ENCODE peak calls at places on chromosome X, in four cellular contexts. N, Z, C and Q are unnamed samples.

GRCh38 chrX:45596190-45596808 is 395.6 kb upstream of the DIPK2B start:
- DNase-seq in N (no peak), Z (no peak), C (no peak), Q (no peak)

GRCh38 chrX:44152867-44153266 is 179.7 kb upstream of the NDP start:
- DNase-seq in N (no peak), Z (no peak), C (no peak), Q (no peak)

GRCh38 chrX:63426519-63426918 is 75.4 kb upstream of the SPIN4 start:
- DNase-seq in N (no peak), Z (no peak), C (peak), Q (no peak)

GRCh38 chrX:100407147-100407783 is 2.8 kb downstream of the PCDH19 start:
- DNase-seq in N (no peak), Z (no peak), C (no peak), Q (no peak)

GRCh38 chrX:74104356-74105065 is 199.5 kb upstream of the ZCCHC13 start:
- DNase-seq in N (no peak), Z (no peak), C (no peak), Q (no peak)

GRCh38 chrX:118872102-118872566 is 48.5 kb downstream of the ZCCHC12 start:
- DNase-seq in N (peak), Z (peak), C (no peak), Q (no peak)

GRCh38 chrX:96447161-96447560 is 237.5 kb upstream of the DIAPH2 start:
- DNase-seq in N (no peak), Z (no peak), C (no peak), Q (no peak)

GRCh38 chrX:129823115-129823514 is 20.6 kb downstream of the ZDHHC9 start:
- DNase-seq in N (peak), Z (no peak), C (peak), Q (peak)

GRCh38 chrX:108396188-108396885 is 41.9 kb downstream of the COL4A6 start:
- DNase-seq in N (no peak), Z (peak), C (no peak), Q (no peak)

GRCh38 chrX:72272868-72273267 is 4.2 kb downstream of the RPS4X start:
- DNase-seq in N (no peak), Z (no peak), C (no peak), Q (no peak)

GRCh38 chrX:19361701-19362100 is 18.0 kb downstream of the PDHA1 start:
- DNase-seq in N (no peak), Z (no peak), C (no peak), Q (no peak)

GRCh38 chrX:39757971-39758370 is 339.8 kb downstream of the BCOR start:
- DNase-seq in N (no peak), Z (no peak), C (no peak), Q (no peak)

GRCh38 chrX:13695601-13696115 is 6.7 kb downstream of the RAB9A start:
- DNase-seq in N (no peak), Z (no peak), C (no peak), Q (no peak)

GRCh38 chrX:22090181-22090580 is 58.1 kb downstream of the PHEX start:
- DNase-seq in N (no peak), Z (no peak), C (no peak), Q (no peak)

GRCh38 chrX:71098302-71098701 is 2.7 kb downstream of the FOXO4 start:
- DNase-seq in N (peak), Z (peak), C (peak), Q (peak)

GRCh38 chrX:71650333-71650969 is 16.9 kb upstream of the LOC101059915 start:
- DNase-seq in N (no peak), Z (no peak), C (no peak), Q (no peak)

GRCh38 chrX:34901761-34902160 is 40.8 kb upstream of the FAM47B start:
- DNase-seq in N (no peak), Z (no peak), C (no peak), Q (no peak)

GRCh38 chrX:30622361-30622760 is 30.9 kb upstream of the GK start:
- DNase-seq in N (no peak), Z (no peak), C (no peak), Q (no peak)

GRCh38 chrX:45385767-45386166 is 185.1 kb upstream of the DIPK2B start:
- DNase-seq in N (no peak), Z (no peak), C (no peak), Q (no peak)

GRCh38 chrX:50801135-50801534 is 12.9 kb downstream of the SHROOM4 start:
- DNase-seq in N (no peak), Z (no peak), C (no peak), Q (no peak)

GRCh38 chrX:5458300-5458699 is 770.4 kb downstream of the NLGN4X start:
- DNase-seq in N (no peak), Z (no peak), C (peak), Q (no peak)

GRCh38 chrX:48531359-48531954 is 8.1 kb upstream of the TBC1D25 start:
- DNase-seq in N (no peak), Z (no peak), C (no peak), Q (no peak)

GRCh38 chrX:554271-554670 is 76.3 kb upstream of the SHOX start:
- DNase-seq in N (no peak), Z (no peak), C (no peak), Q (no peak)

GRCh38 chrX:154019061-154019621 is 561 bp downstream of the IRAK1 start:
- DNase-seq in N (no peak), Z (no peak), C (no peak), Q (no peak)

GRCh38 chrX:138411048-138411447 is 300.5 kb downstream of the FGF13 start:
- DNase-seq in N (no peak), Z (no peak), C (no peak), Q (no peak)

GRCh38 chrX:109632906-109633504 is 8.0 kb upstream of the KCNE5 start:
- DNase-seq in N (no peak), Z (no peak), C (peak), Q (peak)

GRCh38 chrX:65924938-65925507 is 114.9 kb downstream of the VSIG4 start:
- DNase-seq in N (no peak), Z (no peak), C (no peak), Q (no peak)

GRCh38 chrX:19846995-19847790 is 40.2 kb downstream of the SH3KBP1 start:
- DNase-seq in N (no peak), Z (no peak), C (no peak), Q (no peak)

GRCh38 chrX:13015536-13016236 is 28.7 kb downstream of the FAM9C start:
- DNase-seq in N (no peak), Z (no peak), C (no peak), Q (no peak)

GRCh38 chrX:140099221-140099620 is 133.9 kb upstream of the CXorf66 start:
- DNase-seq in N (no peak), Z (no peak), C (no peak), Q (no peak)

GRCh38 chrX:1246816-1247215 is 21.8 kb upstream of the CSF2RA start:
- DNase-seq in N (peak), Z (no peak), C (peak), Q (peak)

GRCh38 chrX:145563159-145563558 is 254.5 kb upstream of the SLITRK2 start:
- DNase-seq in N (no peak), Z (no peak), C (no peak), Q (no peak)

GRCh38 chrX:75522565-75523411 is at the start of gene ZDHHC15:
- DNase-seq in N (peak), Z (no peak), C (peak), Q (peak)

GRCh38 chrX:117645639-117646038 is 471.0 kb downstream of the KLHL13 start:
- DNase-seq in N (no peak), Z (no peak), C (no peak), Q (no peak)

GRCh38 chrX:9341305-9342201 is 123.3 kb upstream of the TBL1X start:
- DNase-seq in N (peak), Z (peak), C (no peak), Q (peak)

GRCh38 chrX:144681501-144681900 is 565.8 kb upstream of the SPANXN1 start:
- DNase-seq in N (no peak), Z (no peak), C (no peak), Q (no peak)

GRCh38 chrX:46595084-46595483 is 21.5 kb downstream of the CHST7 start:
- DNase-seq in N (no peak), Z (no peak), C (no peak), Q (no peak)

DNA sequence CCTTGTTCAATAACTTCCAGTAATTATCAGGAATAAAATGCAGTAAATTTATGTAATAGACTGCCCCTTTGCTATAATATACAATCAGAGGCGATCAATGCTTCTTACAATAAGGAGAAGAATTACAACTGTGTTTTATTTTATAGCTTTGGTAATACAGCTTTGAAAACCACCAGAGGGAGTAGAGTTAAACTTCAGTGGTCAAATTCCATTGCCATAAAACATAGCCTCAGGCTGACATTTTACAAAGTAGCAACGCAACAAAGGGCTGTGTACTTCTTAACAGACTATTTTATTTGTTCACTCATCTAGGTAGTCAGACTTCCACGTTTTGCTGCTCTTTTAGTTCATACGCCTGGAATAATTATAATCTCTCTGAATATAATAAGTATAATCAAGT is 58.5 kb downstream of the TEX13C start:
- DNase-seq in N (no peak), Z (no peak), C (no peak), Q (no peak)
- TF ChIP-seq CTCF in N (no peak), Z (no peak), C (no peak), Q (no peak)

DNA sequence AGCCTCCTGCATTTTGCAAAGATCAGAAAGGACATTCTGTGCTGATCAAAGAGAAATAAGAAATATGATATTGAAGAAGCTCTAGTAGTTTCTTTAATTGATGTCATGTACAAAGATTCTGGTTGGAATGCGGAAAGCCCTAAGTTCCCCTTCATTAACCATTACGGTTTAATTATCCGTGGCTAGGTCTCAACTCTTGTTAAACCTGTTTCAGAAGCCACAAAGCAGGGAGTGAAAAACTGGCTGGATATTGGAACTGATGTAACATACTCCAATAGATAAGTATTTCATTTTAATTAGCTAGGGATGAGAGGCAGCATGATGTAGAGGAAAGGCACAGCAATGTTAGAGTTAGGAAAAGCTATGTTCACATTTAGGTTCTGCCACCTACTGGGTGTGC is 55.7 kb downstream of the SPANXN3 start:
- DNase-seq in N (no peak), Z (no peak), C (no peak), Q (no peak)
- TF ChIP-seq CTCF in N (no peak), Z (no peak), C (no peak), Q (no peak)

GRCh38 chrX:15781964-15782711 is 8.1 kb upstream of the ZRSR2 start:
- DNase-seq in N (no peak), Z (no peak), C (no peak), Q (no peak)
- TF ChIP-seq CTCF in N (no peak), Z (no peak), C (no peak), Q (no peak)

GRCh38 chrX:10597871-10598270 is 22.5 kb downstream of the MID1 start:
- DNase-seq in N (no peak), Z (no peak), C (peak), Q (peak)
- TF ChIP-seq CTCF in N (peak), Z (no peak), C (no peak), Q (no peak)

DNA sequence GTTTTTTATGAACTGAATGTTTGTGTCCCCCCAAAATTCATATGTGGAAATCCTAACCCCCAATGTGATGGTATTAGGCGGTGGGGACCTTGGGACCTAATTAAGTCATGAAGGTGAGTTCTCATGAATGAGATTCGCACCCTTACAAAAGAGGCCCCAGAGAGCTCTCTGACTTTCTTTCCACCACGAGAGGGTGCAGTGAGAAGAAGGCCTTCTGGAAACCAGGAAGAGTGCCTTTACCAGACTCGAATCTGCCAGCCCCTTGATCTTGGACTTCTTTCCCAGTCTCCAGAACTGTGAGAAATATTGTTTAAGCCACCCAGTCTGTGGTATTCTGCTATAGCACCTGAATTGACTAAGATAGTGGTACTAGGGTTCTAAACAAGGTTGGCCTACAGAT is 40.8 kb downstream of the STK26 start:
- DNase-seq in N (no peak), Z (no peak), C (no peak), Q (no peak)
- TF ChIP-seq CTCF in N (no peak), Z (no peak), C (no peak), Q (no peak)

GRCh38 chrX:151801980-151802379 is 67.4 kb downstream of the CNGA2 start:
- DNase-seq in N (no peak), Z (no peak), C (no peak), Q (no peak)
- TF ChIP-seq CTCF in N (no peak), Z (no peak), C (no peak), Q (no peak)

DNA sequence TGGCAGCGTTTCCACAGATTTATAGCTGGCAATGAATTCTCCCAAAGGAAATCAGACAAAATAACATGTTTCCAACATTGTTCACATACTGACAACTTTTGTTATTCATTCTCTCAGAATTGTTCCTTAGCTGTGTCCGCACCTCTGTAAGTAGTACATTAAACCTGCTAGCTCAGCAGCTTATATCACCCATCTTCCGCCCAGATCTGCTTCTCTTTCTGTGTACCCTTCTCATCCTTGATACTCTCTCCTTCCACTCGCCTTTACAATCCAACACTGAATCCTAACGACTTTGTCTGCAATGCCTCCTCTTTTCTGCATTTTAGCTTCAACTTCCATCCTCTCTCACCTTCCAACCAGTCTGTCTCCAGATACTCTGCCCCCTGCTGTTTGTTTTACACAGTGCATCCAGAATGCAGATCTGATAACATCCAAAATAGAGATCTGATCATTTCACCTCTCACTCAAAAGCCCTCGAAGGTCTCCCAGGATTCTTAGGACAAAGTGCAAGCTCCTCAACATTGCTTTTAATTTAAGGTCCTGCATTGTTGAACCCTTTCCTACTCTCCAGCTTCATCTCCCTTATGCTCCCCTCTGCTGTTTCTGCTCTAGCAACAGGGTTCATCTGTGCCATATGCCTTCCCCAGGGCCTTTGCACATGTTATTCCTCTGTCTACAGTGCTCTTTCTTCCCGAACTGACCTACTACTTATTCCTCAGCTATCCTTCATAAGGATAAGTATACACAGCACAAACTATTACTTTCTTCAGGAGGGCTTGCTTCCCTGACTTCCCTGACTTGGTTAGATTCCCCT is 67.3 kb upstream of the VBP1 start:
- DNase-seq in N (no peak), Z (no peak), C (peak), Q (peak)
- TF ChIP-seq CTCF in N (peak), Z (no peak), C (peak), Q (peak)

GRCh38 chrX:136768469-136769084 is 12.2 kb downstream of the ARHGEF6 start:
- DNase-seq in N (peak), Z (no peak), C (no peak), Q (peak)

GRCh38 chrX:136766785-136767103 is 14.0 kb downstream of the ARHGEF6 start:
- DNase-seq in N (peak), Z (no peak), C (no peak), Q (no peak)

GRCh38 chrX:136764206-136764605 is 16.5 kb downstream of the ARHGEF6 start:
- DNase-seq in N (no peak), Z (no peak), C (no peak), Q (no peak)

GRCh38 chrX:136765957-136766356 is 14.8 kb downstream of the ARHGEF6 start:
- DNase-seq in N (no peak), Z (no peak), C (no peak), Q (no peak)

DNA sequence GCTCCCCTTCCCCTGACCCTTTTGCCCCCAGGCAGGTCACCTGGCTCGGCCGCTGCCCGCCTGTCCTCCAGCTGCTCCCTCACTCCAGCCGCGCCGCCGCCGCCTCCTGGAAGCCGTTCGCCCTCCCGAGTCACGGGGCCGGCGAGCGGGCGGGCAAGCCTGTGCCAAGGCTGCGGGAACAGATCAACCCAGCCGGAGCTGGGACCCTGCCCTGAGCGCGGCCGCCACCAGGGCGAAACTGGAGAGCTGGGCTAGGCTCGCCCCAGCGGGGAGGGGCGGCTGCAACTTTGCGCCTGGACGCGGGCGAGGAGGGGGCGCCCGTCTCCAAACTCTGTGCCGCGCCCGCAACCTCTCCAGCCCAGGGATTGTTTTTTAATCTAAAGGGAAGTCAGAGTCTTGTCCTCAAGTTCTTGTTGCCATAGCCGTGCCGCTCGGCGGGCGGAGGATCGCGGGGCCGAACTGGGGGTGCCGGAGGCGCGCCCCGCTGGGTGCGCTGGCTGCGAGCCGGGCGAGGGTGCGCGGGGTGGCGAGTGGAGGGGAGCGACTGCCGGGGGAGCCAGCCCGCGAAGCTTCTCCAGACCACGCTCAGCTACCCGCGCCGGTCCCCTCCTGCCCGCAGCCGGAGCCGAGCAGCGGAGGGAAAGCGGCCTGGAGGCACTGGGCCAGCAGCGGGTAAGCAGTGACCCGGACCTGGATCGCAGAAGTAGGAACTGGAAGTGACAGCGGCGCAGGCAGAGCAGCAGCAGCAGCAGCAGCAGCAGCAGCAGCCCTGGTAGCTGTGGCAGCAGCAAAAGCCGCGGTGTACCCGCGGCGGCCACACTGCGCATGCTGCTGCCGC is 13.4 kb downstream of the ARHGEF6 start:
- DNase-seq in N (peak), Z (peak), C (peak), Q (peak)
- TF ChIP-seq CTCF in N (peak), Z (no peak), C (no peak), Q (peak)